ENCODE peak calls at places on chromosomes 1 and 21, in six cellular contexts. One of them, this sample, is unnamed.

GRCh38 chr1:12034381-12034801 is 15.1 kb downstream of the MIIP start:
- DNase-seq in right atrium auricular region: no peak
- DNase-seq in MM.1S: no peak
- DNase-seq in mesenchymal stem cell: peak; percentile 30
- DNase-seq in heart left ventricle: peak; percentile 54
- DNase-seq in OCI-LY7: no peak
- DNase-seq in this sample: no peak

GRCh38 chr1:77834771-77835334 is 53.6 kb upstream of the NEXN start:
- DNase-seq in right atrium auricular region: no peak
- DNase-seq in MM.1S: no peak
- DNase-seq in mesenchymal stem cell: peak; percentile 46
- DNase-seq in heart left ventricle: peak; percentile 41
- DNase-seq in OCI-LY7: no peak
- DNase-seq in this sample: no peak

GRCh38 chr21:31450971-31451370 is 106.9 kb upstream of the TIAM1 start:
- DNase-seq in right atrium auricular region: no peak
- DNase-seq in MM.1S: no peak
- DNase-seq in mesenchymal stem cell: no peak
- DNase-seq in heart left ventricle: no peak
- DNase-seq in OCI-LY7: no peak
- DNase-seq in this sample: no peak

GRCh38 chr1:40630488-40631223 is 34.8 kb downstream of the RIMS3 start:
- DNase-seq in right atrium auricular region: no peak
- DNase-seq in MM.1S: peak; percentile 55
- DNase-seq in mesenchymal stem cell: peak; percentile 26
- DNase-seq in heart left ventricle: no peak
- DNase-seq in OCI-LY7: peak; percentile 67
- DNase-seq in this sample: no peak

GRCh38 chr1:21273743-21274142 is 16.5 kb downstream of the ECE1 start:
- DNase-seq in right atrium auricular region: no peak
- DNase-seq in MM.1S: no peak
- DNase-seq in mesenchymal stem cell: no peak
- DNase-seq in heart left ventricle: no peak
- DNase-seq in OCI-LY7: no peak
- DNase-seq in this sample: no peak

GRCh38 chr1:118136511-118136937 is 48.5 kb downstream of the SPAG17 start:
- DNase-seq in right atrium auricular region: peak; percentile 71
- DNase-seq in MM.1S: peak; percentile 17
- DNase-seq in mesenchymal stem cell: peak; percentile 10
- DNase-seq in heart left ventricle: no peak
- DNase-seq in OCI-LY7: no peak
- DNase-seq in this sample: no peak

GRCh38 chr1:58548381-58548780 is 1.9 kb upstream of the OMA1 start:
- DNase-seq in right atrium auricular region: no peak
- DNase-seq in MM.1S: no peak
- DNase-seq in mesenchymal stem cell: peak; percentile 6
- DNase-seq in heart left ventricle: no peak
- DNase-seq in OCI-LY7: no peak
- DNase-seq in this sample: no peak

GRCh38 chr1:94555091-94555490 is 13.5 kb upstream of the F3 start:
- DNase-seq in right atrium auricular region: no peak
- DNase-seq in MM.1S: no peak
- DNase-seq in mesenchymal stem cell: no peak
- DNase-seq in heart left ventricle: no peak
- DNase-seq in OCI-LY7: no peak
- DNase-seq in this sample: no peak

GRCh38 chr21:45138199-45139002 is 64.0 kb downstream of the ADARB1 start:
- DNase-seq in right atrium auricular region: no peak
- DNase-seq in MM.1S: peak; percentile 73
- DNase-seq in mesenchymal stem cell: peak; percentile 71
- DNase-seq in heart left ventricle: peak; percentile 61
- DNase-seq in OCI-LY7: peak; percentile 80
- DNase-seq in this sample: peak; percentile 65

GRCh38 chr21:29800051-29800450 is 139.7 kb downstream of the GRIK1 start:
- DNase-seq in right atrium auricular region: no peak
- DNase-seq in MM.1S: peak; percentile 6
- DNase-seq in mesenchymal stem cell: no peak
- DNase-seq in heart left ventricle: no peak
- DNase-seq in OCI-LY7: no peak
- DNase-seq in this sample: no peak

GRCh38 chr1:229027622-229028182 is 243.2 kb upstream of the RAB4A start:
- DNase-seq in right atrium auricular region: no peak
- DNase-seq in MM.1S: peak; percentile 65
- DNase-seq in mesenchymal stem cell: peak; percentile 84
- DNase-seq in heart left ventricle: no peak
- DNase-seq in OCI-LY7: peak; percentile 46
- DNase-seq in this sample: peak; percentile 32

GRCh38 chr1:227746676-227747075 is 11.4 kb downstream of the SNAP47 start:
- DNase-seq in right atrium auricular region: no peak
- DNase-seq in MM.1S: no peak
- DNase-seq in mesenchymal stem cell: no peak
- DNase-seq in heart left ventricle: no peak
- DNase-seq in OCI-LY7: no peak
- DNase-seq in this sample: no peak

GRCh38 chr1:26533951-26534514 is 4.5 kb downstream of the RPS6KA1 start:
- DNase-seq in right atrium auricular region: no peak
- DNase-seq in MM.1S: no peak
- DNase-seq in mesenchymal stem cell: no peak
- DNase-seq in heart left ventricle: no peak
- DNase-seq in OCI-LY7: peak; percentile 51
- DNase-seq in this sample: no peak

DNA sequence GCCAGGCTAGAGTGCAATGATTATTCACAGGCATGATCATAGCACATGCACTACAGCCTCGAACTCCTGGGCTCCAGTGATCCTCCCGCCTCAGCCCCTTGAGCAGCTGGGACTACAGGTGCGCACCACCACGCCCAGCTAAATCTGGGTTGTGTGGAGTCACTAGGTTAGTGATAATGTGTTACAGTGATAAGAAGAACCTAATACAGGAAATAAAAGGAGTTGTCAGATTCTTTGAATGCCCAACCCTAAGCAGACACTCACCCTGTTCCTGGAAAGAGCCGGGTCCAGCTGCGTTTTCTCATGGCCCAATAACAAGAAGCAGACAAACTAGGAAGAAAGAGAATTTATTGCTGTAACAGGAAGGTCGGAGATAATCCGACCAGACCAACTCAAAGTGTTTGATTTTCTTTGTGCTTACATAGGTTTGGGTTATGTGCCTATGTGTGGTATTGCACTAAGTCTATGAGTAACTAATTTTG is 8.8 kb downstream of the IFNGR2 start:
- DNase-seq in right atrium auricular region: no peak
- DNase-seq in MM.1S: no peak
- DNase-seq in mesenchymal stem cell: peak; percentile 22
- DNase-seq in heart left ventricle: no peak
- DNase-seq in OCI-LY7: no peak
- DNase-seq in this sample: peak; percentile 51
- H3K4me1 ChIP-seq in right atrium auricular region: peaks cover 27% of the 10 kb centered on the region
- H3K4me1 ChIP-seq in MM.1S: peaks cover 9% of the 10 kb centered on the region
- H3K4me1 ChIP-seq in mesenchymal stem cell: peaks cover 22% of the 10 kb centered on the region
- H3K4me1 ChIP-seq in heart left ventricle: no peaks in the 10 kb centered on the region
- H3K4me1 ChIP-seq in OCI-LY7: peaks cover 16% of the 10 kb centered on the region
- H3K4me1 ChIP-seq in this sample: peaks cover 21% of the 10 kb centered on the region

DNA sequence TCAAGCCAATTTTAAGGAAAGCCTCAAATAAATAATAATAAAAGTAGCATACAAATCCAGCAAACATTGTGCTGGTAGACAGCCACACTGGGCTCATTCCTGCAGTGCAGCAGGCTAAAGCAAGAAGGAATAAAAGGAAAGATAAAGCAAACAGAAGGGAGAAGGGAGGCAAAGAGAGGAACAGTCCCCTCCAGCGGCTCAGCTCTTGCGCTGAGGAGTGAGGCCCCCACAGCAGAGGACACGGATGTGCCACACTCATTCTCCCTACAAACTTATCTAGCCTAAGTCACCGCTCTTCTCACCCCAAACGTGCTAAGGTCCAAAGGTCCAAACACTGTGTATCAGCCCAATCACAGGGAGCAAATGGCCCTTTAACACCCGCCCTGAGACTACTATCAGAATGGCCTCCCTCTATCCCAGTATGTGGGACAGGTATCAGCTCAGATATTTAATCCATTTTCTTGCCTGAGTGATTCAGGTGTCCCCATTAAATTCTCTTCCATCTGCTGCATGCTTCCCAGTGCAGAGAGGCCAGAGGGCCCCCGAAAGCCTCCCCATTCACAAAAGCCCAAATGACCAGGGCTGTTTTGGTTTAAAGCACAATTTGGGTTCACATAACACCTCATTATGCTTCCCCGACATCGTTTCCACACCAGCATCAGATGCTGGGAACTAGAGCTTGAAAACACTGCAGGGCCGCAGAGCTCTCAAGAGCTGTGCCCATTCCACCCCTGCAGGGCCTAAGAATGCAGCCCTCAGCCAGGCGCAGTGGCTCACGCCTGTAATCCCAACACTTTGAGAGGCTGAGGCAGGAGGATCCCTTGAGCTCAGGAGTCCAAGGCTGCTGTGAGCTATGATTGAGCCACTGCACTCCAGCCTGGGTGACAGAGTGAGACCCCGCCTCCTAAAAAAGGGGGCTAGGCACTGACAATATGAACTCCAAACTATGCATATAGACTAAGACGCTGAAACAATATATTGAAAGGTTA is 17.8 kb downstream of the CAPZB start:
- DNase-seq in right atrium auricular region: no peak
- DNase-seq in MM.1S: no peak
- DNase-seq in mesenchymal stem cell: no peak
- DNase-seq in heart left ventricle: no peak
- DNase-seq in OCI-LY7: no peak
- DNase-seq in this sample: peak; percentile 55
- H3K4me1 ChIP-seq in right atrium auricular region: peaks cover 82% of the 10 kb centered on the region
- H3K4me1 ChIP-seq in MM.1S: peaks cover 7% of the 10 kb centered on the region
- H3K4me1 ChIP-seq in mesenchymal stem cell: peaks cover 32% of the 10 kb centered on the region
- H3K4me1 ChIP-seq in heart left ventricle: peaks cover 9% of the 10 kb centered on the region
- H3K4me1 ChIP-seq in OCI-LY7: peaks cover 36% of the 10 kb centered on the region
- H3K4me1 ChIP-seq in this sample: peaks cover 69% of the 10 kb centered on the region

GRCh38 chr1:180908084-180908765 is 4.5 kb upstream of the KIAA1614 start:
- DNase-seq in right atrium auricular region: peak; percentile 28
- DNase-seq in MM.1S: no peak
- DNase-seq in mesenchymal stem cell: no peak
- DNase-seq in heart left ventricle: no peak
- DNase-seq in OCI-LY7: no peak
- DNase-seq in this sample: no peak
- H3K4me1 ChIP-seq in right atrium auricular region: peaks cover 19% of the 10 kb centered on the region
- H3K4me1 ChIP-seq in MM.1S: peaks cover 5% of the 10 kb centered on the region
- H3K4me1 ChIP-seq in mesenchymal stem cell: peaks cover 12% of the 10 kb centered on the region
- H3K4me1 ChIP-seq in heart left ventricle: no peaks in the 10 kb centered on the region
- H3K4me1 ChIP-seq in OCI-LY7: no peaks in the 10 kb centered on the region
- H3K4me1 ChIP-seq in this sample: peaks cover 8% of the 10 kb centered on the region

DNA sequence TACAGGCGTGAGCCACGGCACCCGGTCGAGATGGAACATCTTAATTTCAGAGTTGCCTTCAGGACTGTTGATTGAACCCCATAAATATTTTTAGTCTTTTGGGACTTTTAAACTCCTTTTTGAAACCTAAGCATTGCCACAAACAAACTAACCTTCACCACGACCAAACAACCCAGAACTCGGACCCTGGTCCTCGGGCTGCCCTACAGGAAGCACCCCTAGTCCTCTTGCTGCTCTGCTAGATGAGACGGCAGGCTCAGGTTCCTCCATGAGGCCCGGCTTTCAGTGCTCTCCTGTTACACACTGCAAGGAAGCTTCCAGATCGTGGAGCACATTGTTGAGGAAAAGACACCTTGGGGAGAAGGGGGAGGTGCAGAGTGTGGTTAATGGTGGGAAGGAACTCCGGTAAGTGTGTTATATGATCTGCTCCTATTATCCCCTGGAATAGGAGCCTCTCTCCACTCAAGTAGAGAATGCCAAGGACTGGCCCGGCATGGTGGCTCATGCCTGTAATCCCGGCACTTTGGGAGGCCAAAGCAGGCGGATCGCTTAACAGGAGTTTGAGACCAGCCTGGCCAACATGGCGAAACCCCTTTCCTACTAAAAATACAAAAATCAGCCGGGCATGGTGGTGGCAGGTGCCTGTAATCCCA is 5.7 kb downstream of the EPHX1 start:
- DNase-seq in right atrium auricular region: no peak
- DNase-seq in MM.1S: no peak
- DNase-seq in mesenchymal stem cell: no peak
- DNase-seq in heart left ventricle: no peak
- DNase-seq in OCI-LY7: no peak
- DNase-seq in this sample: no peak
- H3K4me1 ChIP-seq in right atrium auricular region: peaks cover 94% of the 10 kb centered on the region
- H3K4me1 ChIP-seq in MM.1S: no peaks in the 10 kb centered on the region
- H3K4me1 ChIP-seq in mesenchymal stem cell: peaks cover 35% of the 10 kb centered on the region
- H3K4me1 ChIP-seq in heart left ventricle: peaks cover 27% of the 10 kb centered on the region
- H3K4me1 ChIP-seq in OCI-LY7: peaks cover 4% of the 10 kb centered on the region
- H3K4me1 ChIP-seq in this sample: peaks cover 37% of the 10 kb centered on the region

DNA sequence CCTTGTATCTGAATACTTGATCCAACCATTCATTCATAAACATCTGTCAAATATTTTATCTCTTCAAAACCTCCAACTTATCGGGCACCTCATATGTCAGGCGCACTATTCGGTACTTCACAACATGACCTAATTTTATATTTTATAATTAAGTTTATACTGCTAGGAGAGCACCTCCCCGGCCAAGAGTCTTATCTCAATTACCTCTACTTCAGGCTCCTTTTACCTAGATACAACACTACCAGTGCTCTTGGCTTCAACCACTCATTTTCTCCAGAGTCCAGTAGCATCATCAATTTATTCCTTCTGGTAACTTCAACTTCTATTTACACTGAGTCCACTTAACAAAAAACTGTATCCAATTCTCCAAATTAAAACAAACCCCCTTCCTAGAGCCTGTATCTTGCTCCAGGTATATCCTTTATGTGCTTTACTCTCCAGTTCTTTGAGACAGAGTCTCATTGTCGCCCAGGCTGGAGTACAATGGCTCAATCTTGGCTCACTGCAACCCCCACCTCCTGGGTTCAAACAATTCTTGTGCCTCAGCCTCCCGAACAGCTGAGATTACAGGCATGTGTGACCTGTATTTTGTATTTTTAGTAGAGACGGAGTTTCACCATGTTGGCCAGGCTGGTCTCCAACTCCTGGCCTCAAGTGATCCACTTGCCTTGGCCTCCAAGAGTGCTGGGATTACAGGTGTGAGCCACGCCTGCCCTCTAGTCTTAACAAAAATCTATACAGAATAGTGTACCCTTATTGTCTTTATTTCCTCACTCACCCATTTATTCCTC is 18.8 kb downstream of the GPBP1L1 start:
- DNase-seq in right atrium auricular region: no peak
- DNase-seq in MM.1S: no peak
- DNase-seq in mesenchymal stem cell: no peak
- DNase-seq in heart left ventricle: no peak
- DNase-seq in OCI-LY7: no peak
- DNase-seq in this sample: no peak
- H3K4me1 ChIP-seq in right atrium auricular region: peaks cover 49% of the 10 kb centered on the region
- H3K4me1 ChIP-seq in MM.1S: no peaks in the 10 kb centered on the region
- H3K4me1 ChIP-seq in mesenchymal stem cell: peaks cover 4% of the 10 kb centered on the region
- H3K4me1 ChIP-seq in heart left ventricle: no peaks in the 10 kb centered on the region
- H3K4me1 ChIP-seq in OCI-LY7: peaks cover 4% of the 10 kb centered on the region
- H3K4me1 ChIP-seq in this sample: peaks cover 25% of the 10 kb centered on the region

GRCh38 chr1:1144843-1145546 is 28.7 kb upstream of the TTLL10 start:
- DNase-seq in right atrium auricular region: no peak
- DNase-seq in MM.1S: no peak
- DNase-seq in mesenchymal stem cell: no peak
- DNase-seq in heart left ventricle: no peak
- DNase-seq in OCI-LY7: no peak
- DNase-seq in this sample: peak; percentile 76
- H3K4me1 ChIP-seq in right atrium auricular region: no peaks in the 10 kb centered on the region
- H3K4me1 ChIP-seq in MM.1S: peaks cover 14% of the 10 kb centered on the region
- H3K4me1 ChIP-seq in mesenchymal stem cell: peaks cover 19% of the 10 kb centered on the region
- H3K4me1 ChIP-seq in heart left ventricle: no peaks in the 10 kb centered on the region
- H3K4me1 ChIP-seq in OCI-LY7: peaks cover 19% of the 10 kb centered on the region
- H3K4me1 ChIP-seq in this sample: peaks cover 34% of the 10 kb centered on the region

GRCh38 chr1:32250893-32251716 is at the start of gene LCK:
- DNase-seq in right atrium auricular region: no peak
- DNase-seq in MM.1S: no peak
- DNase-seq in mesenchymal stem cell: no peak
- DNase-seq in heart left ventricle: no peak
- DNase-seq in OCI-LY7: peak; percentile 85
- DNase-seq in this sample: peak; percentile 85
- H3K4me1 ChIP-seq in right atrium auricular region: peaks cover 54% of the 10 kb centered on the region
- H3K4me1 ChIP-seq in MM.1S: peaks cover 41% of the 10 kb centered on the region
- H3K4me1 ChIP-seq in mesenchymal stem cell: peaks cover 22% of the 10 kb centered on the region
- H3K4me1 ChIP-seq in heart left ventricle: no peaks in the 10 kb centered on the region
- H3K4me1 ChIP-seq in OCI-LY7: peaks cover 100% of the 10 kb centered on the region
- H3K4me1 ChIP-seq in this sample: peaks cover 12% of the 10 kb centered on the region

GRCh38 chr1:52140633-52141512 is 1.0 kb upstream of the ZFYVE9 start:
- DNase-seq in right atrium auricular region: no peak
- DNase-seq in MM.1S: no peak
- DNase-seq in mesenchymal stem cell: peak; percentile 43
- DNase-seq in heart left ventricle: no peak
- DNase-seq in OCI-LY7: no peak
- DNase-seq in this sample: no peak
- H3K4me1 ChIP-seq in right atrium auricular region: peaks cover 27% of the 10 kb centered on the region
- H3K4me1 ChIP-seq in MM.1S: peaks cover 19% of the 10 kb centered on the region
- H3K4me1 ChIP-seq in mesenchymal stem cell: no peaks in the 10 kb centered on the region
- H3K4me1 ChIP-seq in heart left ventricle: peaks cover 4% of the 10 kb centered on the region
- H3K4me1 ChIP-seq in OCI-LY7: peaks cover 35% of the 10 kb centered on the region
- H3K4me1 ChIP-seq in this sample: peaks cover 12% of the 10 kb centered on the region